ENCODE peak calls at places on chromosomes 3 and 15, in ten cellular contexts. One of them, this sample, is unnamed. For H3K4me1, the result is how much of the 10 kb centered on the place peaks cover.

GRCh38 chr3:107662109-107662477 is 139.3 kb downstream of the BBX start:
- DNase-seq in left ventricle myocardium inferior: no peak
- DNase-seq in psoas muscle: no peak
- DNase-seq in mesenchymal stem cell: peak
- DNase-seq in esophagus squamous epithelium: no peak
- DNase-seq in adrenal gland: peak
- DNase-seq in lower lobe of right lung: no peak
- DNase-seq in HAP-1: no peak
- DNase-seq in A549: no peak
- DNase-seq in right lobe of liver: no peak
- DNase-seq in this sample: no peak

GRCh38 chr15:80026754-80027153 is 32.7 kb upstream of the ZFAND6 start:
- DNase-seq in left ventricle myocardium inferior: no peak
- DNase-seq in psoas muscle: no peak
- DNase-seq in mesenchymal stem cell: no peak
- DNase-seq in esophagus squamous epithelium: no peak
- DNase-seq in adrenal gland: no peak
- DNase-seq in lower lobe of right lung: no peak
- DNase-seq in HAP-1: no peak
- DNase-seq in A549: no peak
- DNase-seq in right lobe of liver: no peak
- DNase-seq in this sample: no peak

GRCh38 chr3:117238805-117239204 is 529.2 kb downstream of the TUSC7 start:
- DNase-seq in left ventricle myocardium inferior: no peak
- DNase-seq in psoas muscle: no peak
- DNase-seq in mesenchymal stem cell: no peak
- DNase-seq in esophagus squamous epithelium: no peak
- DNase-seq in adrenal gland: no peak
- DNase-seq in lower lobe of right lung: no peak
- DNase-seq in HAP-1: no peak
- DNase-seq in A549: no peak
- DNase-seq in right lobe of liver: no peak
- DNase-seq in this sample: no peak

GRCh38 chr3:144104146-144104545 is 132.5 kb downstream of the DIPK2A start:
- DNase-seq in left ventricle myocardium inferior: no peak
- DNase-seq in psoas muscle: no peak
- DNase-seq in mesenchymal stem cell: no peak
- DNase-seq in esophagus squamous epithelium: no peak
- DNase-seq in adrenal gland: no peak
- DNase-seq in lower lobe of right lung: no peak
- DNase-seq in HAP-1: peak
- DNase-seq in A549: no peak
- DNase-seq in right lobe of liver: no peak
- DNase-seq in this sample: no peak

GRCh38 chr15:44591326-44591725 is 54.4 kb downstream of the EIF3J start:
- DNase-seq in left ventricle myocardium inferior: no peak
- DNase-seq in psoas muscle: no peak
- DNase-seq in mesenchymal stem cell: no peak
- DNase-seq in esophagus squamous epithelium: no peak
- DNase-seq in adrenal gland: no peak
- DNase-seq in lower lobe of right lung: no peak
- DNase-seq in HAP-1: no peak
- DNase-seq in A549: no peak
- DNase-seq in right lobe of liver: no peak
- DNase-seq in this sample: no peak

GRCh38 chr3:16101295-16102186 is 72.9 kb upstream of the GALNT15 start:
- DNase-seq in left ventricle myocardium inferior: no peak
- DNase-seq in psoas muscle: no peak
- DNase-seq in mesenchymal stem cell: no peak
- DNase-seq in esophagus squamous epithelium: no peak
- DNase-seq in adrenal gland: peak
- DNase-seq in lower lobe of right lung: no peak
- DNase-seq in HAP-1: no peak
- DNase-seq in A549: peak
- DNase-seq in right lobe of liver: no peak
- DNase-seq in this sample: no peak

GRCh38 chr15:55775316-55775715 is 32.4 kb upstream of the PRTG start:
- DNase-seq in left ventricle myocardium inferior: no peak
- DNase-seq in psoas muscle: no peak
- DNase-seq in mesenchymal stem cell: peak
- DNase-seq in esophagus squamous epithelium: no peak
- DNase-seq in adrenal gland: no peak
- DNase-seq in lower lobe of right lung: no peak
- DNase-seq in HAP-1: no peak
- DNase-seq in A549: no peak
- DNase-seq in right lobe of liver: no peak
- DNase-seq in this sample: no peak

GRCh38 chr3:20575153-20575552 is 389.1 kb upstream of the SGO1 start:
- DNase-seq in left ventricle myocardium inferior: no peak
- DNase-seq in psoas muscle: no peak
- DNase-seq in mesenchymal stem cell: peak
- DNase-seq in esophagus squamous epithelium: no peak
- DNase-seq in adrenal gland: no peak
- DNase-seq in lower lobe of right lung: no peak
- DNase-seq in HAP-1: no peak
- DNase-seq in A549: no peak
- DNase-seq in right lobe of liver: no peak
- DNase-seq in this sample: no peak

GRCh38 chr15:89081878-89082277 is 6.4 kb upstream of the ABHD2 start:
- DNase-seq in left ventricle myocardium inferior: no peak
- DNase-seq in psoas muscle: no peak
- DNase-seq in mesenchymal stem cell: no peak
- DNase-seq in esophagus squamous epithelium: no peak
- DNase-seq in adrenal gland: no peak
- DNase-seq in lower lobe of right lung: no peak
- DNase-seq in HAP-1: no peak
- DNase-seq in A549: no peak
- DNase-seq in right lobe of liver: no peak
- DNase-seq in this sample: no peak

GRCh38 chr3:31890742-31891469 is 90.2 kb downstream of the OSBPL10 start:
- DNase-seq in left ventricle myocardium inferior: no peak
- DNase-seq in psoas muscle: no peak
- DNase-seq in mesenchymal stem cell: no peak
- DNase-seq in esophagus squamous epithelium: no peak
- DNase-seq in adrenal gland: no peak
- DNase-seq in lower lobe of right lung: no peak
- DNase-seq in HAP-1: no peak
- DNase-seq in A549: no peak
- DNase-seq in right lobe of liver: no peak
- DNase-seq in this sample: no peak

GRCh38 chr3:18351823-18352744 is 73.1 kb downstream of the SATB1 start:
- DNase-seq in left ventricle myocardium inferior: no peak
- DNase-seq in psoas muscle: no peak
- DNase-seq in mesenchymal stem cell: no peak
- DNase-seq in esophagus squamous epithelium: no peak
- DNase-seq in adrenal gland: no peak
- DNase-seq in lower lobe of right lung: peak
- DNase-seq in HAP-1: no peak
- DNase-seq in A549: no peak
- DNase-seq in right lobe of liver: peak
- DNase-seq in this sample: no peak

GRCh38 chr3:126342991-126343661 is 14.1 kb downstream of the KLF15 start:
- DNase-seq in left ventricle myocardium inferior: no peak
- DNase-seq in psoas muscle: peak
- DNase-seq in mesenchymal stem cell: no peak
- DNase-seq in esophagus squamous epithelium: no peak
- DNase-seq in adrenal gland: no peak
- DNase-seq in lower lobe of right lung: peak
- DNase-seq in HAP-1: peak
- DNase-seq in A549: no peak
- DNase-seq in right lobe of liver: no peak
- DNase-seq in this sample: peak

GRCh38 chr3:24100694-24101402 is 155.8 kb downstream of the NR1D2 start:
- DNase-seq in left ventricle myocardium inferior: no peak
- DNase-seq in psoas muscle: no peak
- DNase-seq in mesenchymal stem cell: peak
- DNase-seq in esophagus squamous epithelium: no peak
- DNase-seq in adrenal gland: peak
- DNase-seq in lower lobe of right lung: no peak
- DNase-seq in HAP-1: no peak
- DNase-seq in A549: no peak
- DNase-seq in right lobe of liver: peak
- DNase-seq in this sample: no peak

GRCh38 chr3:115245437-115245836 is 98.3 kb upstream of the ZBTB20 start:
- DNase-seq in left ventricle myocardium inferior: no peak
- DNase-seq in psoas muscle: no peak
- DNase-seq in mesenchymal stem cell: peak
- DNase-seq in esophagus squamous epithelium: no peak
- DNase-seq in adrenal gland: peak
- DNase-seq in lower lobe of right lung: no peak
- DNase-seq in HAP-1: no peak
- DNase-seq in A549: peak
- DNase-seq in right lobe of liver: no peak
- DNase-seq in this sample: no peak

GRCh38 chr3:138591392-138591791 is 2.7 kb downstream of the CEP70 start:
- DNase-seq in left ventricle myocardium inferior: no peak
- DNase-seq in psoas muscle: no peak
- DNase-seq in mesenchymal stem cell: no peak
- DNase-seq in esophagus squamous epithelium: no peak
- DNase-seq in adrenal gland: no peak
- DNase-seq in lower lobe of right lung: no peak
- DNase-seq in HAP-1: no peak
- DNase-seq in A549: no peak
- DNase-seq in right lobe of liver: no peak
- DNase-seq in this sample: no peak
- H3K4me1 ChIP-seq in left ventricle myocardium inferior: under half
- H3K4me1 ChIP-seq in psoas muscle: under half
- H3K4me1 ChIP-seq in mesenchymal stem cell: under half
- H3K4me1 ChIP-seq in esophagus squamous epithelium: under half
- H3K4me1 ChIP-seq in adrenal gland: under half
- H3K4me1 ChIP-seq in lower lobe of right lung: under half
- H3K4me1 ChIP-seq in HAP-1: under half
- H3K4me1 ChIP-seq in A549: under half
- H3K4me1 ChIP-seq in right lobe of liver: under half
- H3K4me1 ChIP-seq in this sample: under half

GRCh38 chr15:66724732-66725467 is 22.9 kb downstream of the SMAD6 start:
- DNase-seq in left ventricle myocardium inferior: no peak
- DNase-seq in psoas muscle: no peak
- DNase-seq in mesenchymal stem cell: no peak
- DNase-seq in esophagus squamous epithelium: no peak
- DNase-seq in adrenal gland: no peak
- DNase-seq in lower lobe of right lung: peak
- DNase-seq in HAP-1: no peak
- DNase-seq in A549: no peak
- DNase-seq in right lobe of liver: no peak
- DNase-seq in this sample: no peak
- H3K4me1 ChIP-seq in left ventricle myocardium inferior: half or more
- H3K4me1 ChIP-seq in psoas muscle: under half
- H3K4me1 ChIP-seq in mesenchymal stem cell: under half
- H3K4me1 ChIP-seq in esophagus squamous epithelium: under half
- H3K4me1 ChIP-seq in adrenal gland: under half
- H3K4me1 ChIP-seq in lower lobe of right lung: half or more
- H3K4me1 ChIP-seq in HAP-1: under half
- H3K4me1 ChIP-seq in A549: half or more
- H3K4me1 ChIP-seq in right lobe of liver: under half
- H3K4me1 ChIP-seq in this sample: half or more

GRCh38 chr3:45664558-45664957 is 24.6 kb upstream of the SACM1L start:
- DNase-seq in left ventricle myocardium inferior: no peak
- DNase-seq in psoas muscle: no peak
- DNase-seq in mesenchymal stem cell: no peak
- DNase-seq in esophagus squamous epithelium: no peak
- DNase-seq in adrenal gland: peak
- DNase-seq in lower lobe of right lung: peak
- DNase-seq in HAP-1: no peak
- DNase-seq in A549: no peak
- DNase-seq in right lobe of liver: no peak
- DNase-seq in this sample: no peak
- H3K4me1 ChIP-seq in left ventricle myocardium inferior: half or more
- H3K4me1 ChIP-seq in psoas muscle: under half
- H3K4me1 ChIP-seq in mesenchymal stem cell: under half
- H3K4me1 ChIP-seq in esophagus squamous epithelium: under half
- H3K4me1 ChIP-seq in adrenal gland: under half
- H3K4me1 ChIP-seq in lower lobe of right lung: half or more
- H3K4me1 ChIP-seq in HAP-1: under half
- H3K4me1 ChIP-seq in A549: under half
- H3K4me1 ChIP-seq in right lobe of liver: under half
- H3K4me1 ChIP-seq in this sample: under half

GRCh38 chr3:177340243-177340830 is 143.1 kb upstream of the TBL1XR1 start:
- DNase-seq in left ventricle myocardium inferior: no peak
- DNase-seq in psoas muscle: no peak
- DNase-seq in mesenchymal stem cell: no peak
- DNase-seq in esophagus squamous epithelium: no peak
- DNase-seq in adrenal gland: no peak
- DNase-seq in lower lobe of right lung: no peak
- DNase-seq in HAP-1: no peak
- DNase-seq in A549: no peak
- DNase-seq in right lobe of liver: no peak
- DNase-seq in this sample: no peak

GRCh38 chr3:177335728-177336127 is 138.4 kb upstream of the TBL1XR1 start:
- DNase-seq in left ventricle myocardium inferior: no peak
- DNase-seq in psoas muscle: no peak
- DNase-seq in mesenchymal stem cell: peak
- DNase-seq in esophagus squamous epithelium: no peak
- DNase-seq in adrenal gland: peak
- DNase-seq in lower lobe of right lung: no peak
- DNase-seq in HAP-1: no peak
- DNase-seq in A549: no peak
- DNase-seq in right lobe of liver: no peak
- DNase-seq in this sample: no peak

GRCh38 chr3:177336841-177337430 is 139.7 kb upstream of the TBL1XR1 start:
- DNase-seq in left ventricle myocardium inferior: no peak
- DNase-seq in psoas muscle: no peak
- DNase-seq in mesenchymal stem cell: peak
- DNase-seq in esophagus squamous epithelium: no peak
- DNase-seq in adrenal gland: no peak
- DNase-seq in lower lobe of right lung: no peak
- DNase-seq in HAP-1: no peak
- DNase-seq in A549: no peak
- DNase-seq in right lobe of liver: no peak
- DNase-seq in this sample: no peak

GRCh38 chr3:177338697-177339219 is 141.5 kb upstream of the TBL1XR1 start:
- DNase-seq in left ventricle myocardium inferior: no peak
- DNase-seq in psoas muscle: no peak
- DNase-seq in mesenchymal stem cell: peak
- DNase-seq in esophagus squamous epithelium: no peak
- DNase-seq in adrenal gland: peak
- DNase-seq in lower lobe of right lung: no peak
- DNase-seq in HAP-1: no peak
- DNase-seq in A549: no peak
- DNase-seq in right lobe of liver: no peak
- DNase-seq in this sample: no peak

GRCh38 chr3:177337548-177338331 is 140.5 kb upstream of the TBL1XR1 start:
- DNase-seq in left ventricle myocardium inferior: no peak
- DNase-seq in psoas muscle: no peak
- DNase-seq in mesenchymal stem cell: peak
- DNase-seq in esophagus squamous epithelium: no peak
- DNase-seq in adrenal gland: no peak
- DNase-seq in lower lobe of right lung: no peak
- DNase-seq in HAP-1: peak
- DNase-seq in A549: no peak
- DNase-seq in right lobe of liver: no peak
- DNase-seq in this sample: no peak
- H3K4me1 ChIP-seq in left ventricle myocardium inferior: half or more
- H3K4me1 ChIP-seq in psoas muscle: half or more
- H3K4me1 ChIP-seq in mesenchymal stem cell: under half
- H3K4me1 ChIP-seq in esophagus squamous epithelium: under half
- H3K4me1 ChIP-seq in adrenal gland: half or more
- H3K4me1 ChIP-seq in lower lobe of right lung: under half
- H3K4me1 ChIP-seq in HAP-1: under half
- H3K4me1 ChIP-seq in A549: under half
- H3K4me1 ChIP-seq in right lobe of liver: under half
- H3K4me1 ChIP-seq in this sample: under half

GRCh38 chr3:172171396-172172075 is 132.2 kb downstream of the FNDC3B start:
- DNase-seq in left ventricle myocardium inferior: no peak
- DNase-seq in psoas muscle: no peak
- DNase-seq in mesenchymal stem cell: no peak
- DNase-seq in esophagus squamous epithelium: no peak
- DNase-seq in adrenal gland: no peak
- DNase-seq in lower lobe of right lung: no peak
- DNase-seq in HAP-1: no peak
- DNase-seq in A549: no peak
- DNase-seq in right lobe of liver: no peak
- DNase-seq in this sample: no peak
- H3K4me1 ChIP-seq in left ventricle myocardium inferior: half or more
- H3K4me1 ChIP-seq in psoas muscle: half or more
- H3K4me1 ChIP-seq in mesenchymal stem cell: under half
- H3K4me1 ChIP-seq in esophagus squamous epithelium: under half
- H3K4me1 ChIP-seq in adrenal gland: half or more
- H3K4me1 ChIP-seq in lower lobe of right lung: half or more
- H3K4me1 ChIP-seq in HAP-1: under half
- H3K4me1 ChIP-seq in A549: half or more
- H3K4me1 ChIP-seq in right lobe of liver: half or more
- H3K4me1 ChIP-seq in this sample: under half

This sample was measured in ascending aorta.